ENCODE peak calls at places on chromosomes 1 and 21, in nine cellular contexts. U, H, S, M, Y, Z, D, V and L are unnamed samples.

GRCh38 chr1:15858672-15859372 is 11.3 kb downstream of the SPEN start:
- DNase-seq in H (no peak), Y (no peak), M (no peak), Z (no peak), D (no peak), S (no peak), V (no peak), U (no peak), L (no peak)

GRCh38 chr1:93613895-93614294 is 67.7 kb downstream of the BCAR3 start:
- DNase-seq in Z (no peak), U (peak), V (no peak), D (no peak), M (no peak), S (no peak), H (peak), Y (no peak), L (no peak)

GRCh38 chr1:57431400-57431799 is 7.5 kb upstream of the DAB1 start:
- DNase-seq in U (no peak), H (no peak), S (no peak), Z (no peak), Y (no peak), D (no peak), V (no peak), M (no peak), L (no peak)

GRCh38 chr1:85230305-85230977 is 29.0 kb downstream of the C1orf52 start:
- DNase-seq in D (no peak), S (no peak), Z (no peak), H (no peak), V (no peak), M (peak), U (no peak), Y (no peak), L (peak)

GRCh38 chr1:223261914-223262313 is 102.1 kb downstream of the SUSD4 start:
- DNase-seq in V (no peak), H (no peak), Y (no peak), S (no peak), Z (no peak), U (no peak), M (no peak), D (no peak), L (no peak)

GRCh38 chr21:24844672-24845071 is 762.6 kb downstream of the MRPL39 start:
- DNase-seq in H (peak), S (no peak), M (no peak), U (no peak), Z (no peak), Y (no peak), V (no peak), D (no peak), L (no peak)

GRCh38 chr1:209817691-209818090 is 10.1 kb upstream of the UTP25 start:
- DNase-seq in M (no peak), U (no peak), Y (no peak), S (no peak), Z (no peak), H (no peak), V (no peak), D (no peak), L (no peak)

GRCh38 chr1:101022294-101022693 is 3.3 kb downstream of the DPH5 start:
- DNase-seq in D (no peak), Y (no peak), U (peak), V (no peak), M (peak), S (no peak), Z (no peak), H (no peak), L (no peak)

GRCh38 chr1:227790868-227791267 is 24.6 kb upstream of the PRSS38 start:
- DNase-seq in Z (no peak), H (no peak), M (no peak), V (peak), U (no peak), D (no peak), Y (no peak), S (no peak), L (no peak)

GRCh38 chr21:39073717-39074116 is 109.5 kb downstream of the PSMG1 start:
- DNase-seq in D (no peak), V (no peak), Y (no peak), Z (no peak), S (no peak), M (no peak), H (no peak), U (no peak), L (no peak)

GRCh38 chr1:227321035-227321434 is 2.7 kb upstream of the CDC42BPA start:
- DNase-seq in M (no peak), H (no peak), V (no peak), U (no peak), Y (no peak), D (no peak), Z (no peak), S (no peak), L (no peak)

GRCh38 chr1:22111115-22111514 is 31.8 kb downstream of the WNT4 start:
- DNase-seq in U (no peak), D (no peak), S (no peak), Y (no peak), H (no peak), Z (no peak), M (no peak), V (no peak), L (no peak)